ENCODE peak calls at places on chromosome 19, in six cellular contexts. V is T-helper 1 cell; S is activated CD8-positive, alpha-beta T cell treated with anti-CD3 and anti-CD28 coated beads, Interleukin-2, amount 10 ng/mL, durations not matched to agents 7 days and 5 days; I is NCI-H748 treated with DMSO at 0.1 percent for 48 hours; B is activated CD4-positive, alpha-beta T cell treated with anti-CD3 and anti-CD28 coated beads, Interleukin-2, amount 50 U/mL, for 4 hours; E is RPMI7951. J is an unnamed sample.

GRCh38 chr19:53883231-53883661 is 1.2 kb downstream of the PRKCG start:
- DNase-seq in V (peak), S (no peak), I (no peak), B (no peak), E (no peak), J (no peak)

GRCh38 chr19:56837892-56838679 is 2.4 kb downstream of the PEG3 start:
- DNase-seq in V (no peak), S (no peak), I (no peak), B (no peak), E (peak), J (no peak)

GRCh38 chr19:11195681-11196080 is 1.7 kb downstream of the KANK2 start:
- DNase-seq in V (no peak), S (no peak), I (no peak), B (no peak), E (no peak), J (no peak)

GRCh38 chr19:14375055-14375581 is 6.1 kb upstream of the ADGRE5 start:
- DNase-seq in V (peak), S (peak), I (no peak), B (no peak), E (no peak), J (no peak)

GRCh38 chr19:15358918-15359317 is 20.7 kb downstream of the AKAP8 start:
- DNase-seq in V (no peak), S (no peak), I (no peak), B (no peak), E (no peak), J (no peak)

GRCh38 chr19:54147676-54148075 is 10.1 kb downstream of the CNOT3 start:
- DNase-seq in V (no peak), S (no peak), I (no peak), B (no peak), E (no peak), J (no peak)

GRCh38 chr19:45037393-45038169 is 1.3 kb upstream of the CLASRP start:
- DNase-seq in V (no peak), S (no peak), I (no peak), B (no peak), E (no peak), J (no peak)

GRCh38 chr19:43532571-43532961 is 422 bp upstream of the ZNF575 start:
- DNase-seq in V (no peak), S (no peak), I (peak), B (no peak), E (peak), J (no peak)

GRCh38 chr19:6278740-6279619 is 795 bp downstream of the MLLT1 start:
- DNase-seq in V (no peak), S (peak), I (no peak), B (no peak), E (no peak), J (no peak)

GRCh38 chr19:2629491-2630351 is 72.8 kb downstream of the GNG7 start:
- DNase-seq in V (no peak), S (no peak), I (no peak), B (no peak), E (no peak), J (no peak)

GRCh38 chr19:57633832-57634131 is 814 bp downstream of the ZNF211 start:
- DNase-seq in V (no peak), S (no peak), I (no peak), B (no peak), E (no peak), J (no peak)

GRCh38 chr19:4906963-4907362 is 2.3 kb upstream of the UHRF1 start:
- DNase-seq in V (no peak), S (no peak), I (no peak), B (no peak), E (no peak), J (no peak)

GRCh38 chr19:46944918-46945628 is 74.6 kb upstream of the NPAS1 start:
- DNase-seq in V (no peak), S (no peak), I (no peak), B (no peak), E (peak), J (no peak)

GRCh38 chr19:38655148-38655824 is 7.8 kb downstream of the ACTN4 start:
- DNase-seq in V (no peak), S (peak), I (no peak), B (no peak), E (no peak), J (no peak)

J was measured in foreskin melanocyte.